ENCODE peak calls at places on chromosome 7, in eight cellular contexts. A, W, L, C, Z, U, K and E are unnamed samples.
A peak's percentile ranks its signal among the peaks of the same experiment; 100 is the strongest.

GRCh38 chr7:157032644-157033482 is 22.4 kb upstream of the MNX1 start:
- DNase-seq in A (peak; percentile 45), W (no peak), L (no peak), C (peak; percentile 34), Z (no peak), U (no peak), K (no peak), E (no peak)

GRCh38 chr7:2260820-2261219 is 18.8 kb downstream of the NUDT1 start:
- DNase-seq in A (peak; percentile 93), W (no peak), L (no peak), C (no peak), Z (peak; percentile 83), U (no peak), K (no peak), E (no peak)

GRCh38 chr7:41134242-41134872 is 568.5 kb downstream of the INHBA start:
- DNase-seq in A (no peak), W (no peak), L (no peak), C (no peak), Z (no peak), U (peak; percentile 51), K (no peak), E (no peak)

GRCh38 chr7:22896917-22897316 is 74.3 kb upstream of the TOMM7 start:
- DNase-seq in A (no peak), W (peak; percentile 15), L (no peak), C (no peak), Z (no peak), U (no peak), K (no peak), E (no peak)

GRCh38 chr7:111734955-111735660 is 172.8 kb upstream of the IMMP2L start:
- DNase-seq in A (no peak), W (no peak), L (no peak), C (no peak), Z (no peak), U (no peak), K (no peak), E (no peak)

GRCh38 chr7:14717711-14718304 is 184.7 kb downstream of the DGKB start:
- DNase-seq in A (no peak), W (no peak), L (no peak), C (no peak), Z (no peak), U (peak; percentile 3), K (no peak), E (no peak)

GRCh38 chr7:25619963-25620799 is 391.9 kb upstream of the NPVF start:
- DNase-seq in A (no peak), W (no peak), L (peak; percentile 56), C (no peak), Z (no peak), U (no peak), K (peak; percentile 74), E (no peak)

GRCh38 chr7:67947651-67948050 is 951.0 kb downstream of the TYW1 start:
- DNase-seq in A (no peak), W (no peak), L (no peak), C (no peak), Z (no peak), U (peak; percentile 20), K (no peak), E (no peak)

GRCh38 chr7:132455306-132455705 is 121.0 kb downstream of the PLXNA4 start:
- DNase-seq in A (no peak), W (no peak), L (no peak), C (no peak), Z (no peak), U (no peak), K (no peak), E (no peak)

GRCh38 chr7:81851413-81851812 is 81.6 kb upstream of the HGF start:
- DNase-seq in A (no peak), W (no peak), L (no peak), C (no peak), Z (no peak), U (no peak), K (no peak), E (no peak)

GRCh38 chr7:86833360-86833759 is 189.7 kb downstream of the GRM3 start:
- DNase-seq in A (no peak), W (no peak), L (no peak), C (no peak), Z (no peak), U (no peak), K (no peak), E (no peak)

GRCh38 chr7:98214811-98215321 is 3.6 kb downstream of the BHLHA15 start:
- DNase-seq in A (peak; percentile 57), W (no peak), L (peak; percentile 27), C (no peak), Z (peak; percentile 42), U (no peak), K (peak; percentile 48), E (no peak)

GRCh38 chr7:17939670-17940301 is 508 bp downstream of the SNX13 start:
- DNase-seq in A (peak; percentile 73), W (peak; percentile 13), L (peak; percentile 55), C (peak; percentile 77), Z (no peak), U (no peak), K (peak; percentile 75), E (no peak)

GRCh38 chr7:28276303-28276702 is 95.7 kb upstream of the JAZF1 start:
- DNase-seq in A (no peak), W (no peak), L (no peak), C (no peak), Z (no peak), U (no peak), K (no peak), E (no peak)

GRCh38 chr7:102205915-102206314 is 80.8 kb upstream of the SH2B2 start:
- DNase-seq in A (no peak), W (no peak), L (no peak), C (no peak), Z (no peak), U (no peak), K (no peak), E (no peak)

GRCh38 chr7:108417144-108417543 is 39.1 kb downstream of the NRCAM start:
- DNase-seq in A (no peak), W (no peak), L (no peak), C (no peak), Z (no peak), U (no peak), K (no peak), E (no peak)

GRCh38 chr7:36298145-36298544 is 91.5 kb upstream of the ANLN start:
- DNase-seq in A (no peak), W (no peak), L (no peak), C (no peak), Z (no peak), U (no peak), K (no peak), E (no peak)

GRCh38 chr7:25851332-25852248 is 300.4 kb upstream of the NFE2L3 start:
- DNase-seq in A (peak; percentile 86), W (peak; percentile 46), L (peak; percentile 90), C (peak; percentile 82), Z (peak; percentile 78), U (peak; percentile 26), K (peak; percentile 95), E (peak; percentile 90)

GRCh38 chr7:158572000-158572828 is 15.4 kb downstream of the PTPRN2 start:
- DNase-seq in A (no peak), W (peak; percentile 27), L (no peak), C (no peak), Z (no peak), U (no peak), K (no peak), E (no peak)

GRCh38 chr7:36393826-36394225 is 4.2 kb downstream of the ANLN start:
- DNase-seq in A (no peak), W (peak; percentile 67), L (no peak), C (no peak), Z (no peak), U (no peak), K (no peak), E (no peak)

GRCh38 chr7:29485376-29486190 is 78.1 kb upstream of the PRR15 start:
- DNase-seq in A (no peak), W (peak; percentile 77), L (no peak), C (peak; percentile 52), Z (no peak), U (no peak), K (no peak), E (no peak)
- H3K27ac ChIP-seq in A (no peak overlapping the region), W (peak overlapping the region; percentile 38), L (peak overlapping the region; percentile 2), C (no peak overlapping the region), Z (no peak overlapping the region), U (no peak overlapping the region), K (no peak overlapping the region), E (no peak overlapping the region)

GRCh38 chr7:129144095-129144833 is at the start of gene TSPAN33:
- DNase-seq in A (peak; percentile 85), W (peak; percentile 66), L (peak; percentile 83), C (peak; percentile 81), Z (peak; percentile 80), U (peak; percentile 47), K (peak; percentile 76), E (peak; percentile 86)
- H3K27me3 ChIP-seq in A (peaks cover 45% of the 10 kb centered on the region), W (peaks cover 17% of the 10 kb centered on the region), L (no peaks in the 10 kb centered on the region), C (no peaks in the 10 kb centered on the region), Z (peaks cover 28% of the 10 kb centered on the region), U (peaks cover 39% of the 10 kb centered on the region), K (no peaks in the 10 kb centered on the region), E (no peaks in the 10 kb centered on the region)

GRCh38 chr7:20238754-20239324 is 21.7 kb upstream of the MACC1 start:
- DNase-seq in A (peak; percentile 81), W (no peak), L (no peak), C (no peak), Z (peak; percentile 79), U (peak; percentile 73), K (no peak), E (no peak)
- H3K4me3 ChIP-seq in A (no peak overlapping the region), W (no peak overlapping the region), L (no peak overlapping the region), C (no peak overlapping the region), Z (no peak overlapping the region), U (no peak overlapping the region), K (no peak overlapping the region), E (no peak overlapping the region)

DNA sequence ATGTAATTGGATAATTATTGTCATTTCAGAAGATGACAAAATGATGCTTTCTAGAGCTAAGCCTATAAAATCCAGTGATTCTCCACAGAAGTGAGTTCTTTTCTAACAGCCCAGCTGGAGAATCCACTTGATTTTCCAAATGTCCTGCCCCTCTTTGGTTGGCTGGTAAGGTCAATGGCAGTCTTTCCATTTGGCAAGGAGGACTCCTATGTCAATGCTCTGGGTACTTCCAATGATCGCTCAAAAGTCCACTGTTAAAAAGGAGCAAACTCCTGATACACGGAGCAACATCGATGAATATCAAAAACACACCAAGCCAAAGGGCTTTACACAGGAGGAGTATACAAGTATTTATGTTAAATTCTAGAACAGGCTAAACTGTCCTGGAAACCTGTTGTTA is 57.8 kb downstream of the STK17A start:
- DNase-seq in A (no peak), W (no peak), L (no peak), C (no peak), Z (no peak), U (no peak), K (no peak), E (no peak)
- H3K27ac ChIP-seq in A (peak overlapping the region; percentile 66), W (peak overlapping the region; percentile 97), L (peak overlapping the region; percentile 60), C (peak overlapping the region; percentile 72), Z (peak overlapping the region; percentile 70), U (peak overlapping the region; percentile 92), K (peak overlapping the region; percentile 58), E (peak overlapping the region; percentile 70)